ENCODE peak calls at places on chromosome 6, in eight cellular contexts. N, C, A, U, Y, D, H and P are unnamed samples.

GRCh38 chr6:82208914-82209313 is 38.6 kb downstream of the IBTK start:
- DNase-seq in N (no peak), C (no peak), A (no peak), U (no peak), Y (no peak), D (no peak), H (no peak), P (no peak)

GRCh38 chr6:111788779-111789276 is 84.4 kb downstream of the FYN start:
- DNase-seq in N (no peak), C (no peak), A (no peak), U (no peak), Y (no peak), D (no peak), H (no peak), P (no peak)

GRCh38 chr6:91081452-91082067 is 494.7 kb upstream of the MAP3K7 start:
- DNase-seq in N (peak), C (peak), A (no peak), U (peak), Y (peak), D (no peak), H (no peak), P (no peak)

GRCh38 chr6:25962368-25963127 is at the start of gene TRIM38:
- DNase-seq in N (peak), C (peak), A (no peak), U (peak), Y (peak), D (peak), H (no peak), P (no peak)

GRCh38 chr6:166145751-166146150 is 21.9 kb downstream of the TBXT start:
- DNase-seq in N (no peak), C (no peak), A (no peak), U (no peak), Y (no peak), D (no peak), H (no peak), P (no peak)

GRCh38 chr6:88780714-88781389 is 182.6 kb downstream of the RNGTT start:
- DNase-seq in N (peak), C (peak), A (no peak), U (peak), Y (peak), D (peak), H (no peak), P (no peak)

GRCh38 chr6:43790031-43790430 is 20.0 kb downstream of the VEGFA start:
- DNase-seq in N (no peak), C (no peak), A (no peak), U (no peak), Y (no peak), D (no peak), H (no peak), P (peak)

GRCh38 chr6:152170702-152171667 is 363.5 kb downstream of the ESR1 start:
- DNase-seq in N (no peak), C (peak), A (no peak), U (no peak), Y (no peak), D (no peak), H (no peak), P (no peak)

GRCh38 chr6:128600397-128600951 is 80.1 kb upstream of the PTPRK start:
- DNase-seq in N (peak), C (peak), A (no peak), U (peak), Y (no peak), D (no peak), H (no peak), P (no peak)

GRCh38 chr6:73766040-73766439 is 70.0 kb downstream of the CD109 start:
- DNase-seq in N (no peak), C (no peak), A (no peak), U (no peak), Y (peak), D (no peak), H (no peak), P (no peak)

GRCh38 chr6:87465041-87465440 is 7.7 kb upstream of the SLC35A1 start:
- DNase-seq in N (no peak), C (no peak), A (no peak), U (no peak), Y (no peak), D (no peak), H (no peak), P (no peak)

GRCh38 chr6:73694711-73695411 is 1.1 kb upstream of the CD109 start:
- DNase-seq in N (peak), C (peak), A (no peak), U (peak), Y (no peak), D (no peak), H (no peak), P (no peak)

GRCh38 chr6:112651239-112651638 is 304.1 kb downstream of the RFPL4B start:
- DNase-seq in N (no peak), C (no peak), A (no peak), U (no peak), Y (no peak), D (no peak), H (no peak), P (no peak)

GRCh38 chr6:114707081-114707480 is 364.3 kb upstream of the HS3ST5 start:
- DNase-seq in N (no peak), C (no peak), A (no peak), U (no peak), Y (peak), D (no peak), H (no peak), P (no peak)

GRCh38 chr6:41371992-41372525 is 36.7 kb downstream of the NCR2 start:
- DNase-seq in N (no peak), C (no peak), A (no peak), U (no peak), Y (peak), D (no peak), H (peak), P (no peak)

GRCh38 chr6:48136856-48137255 is 25.9 kb upstream of the PTCHD4 start:
- DNase-seq in N (no peak), C (no peak), A (no peak), U (no peak), Y (no peak), D (no peak), H (no peak), P (no peak)

DNA sequence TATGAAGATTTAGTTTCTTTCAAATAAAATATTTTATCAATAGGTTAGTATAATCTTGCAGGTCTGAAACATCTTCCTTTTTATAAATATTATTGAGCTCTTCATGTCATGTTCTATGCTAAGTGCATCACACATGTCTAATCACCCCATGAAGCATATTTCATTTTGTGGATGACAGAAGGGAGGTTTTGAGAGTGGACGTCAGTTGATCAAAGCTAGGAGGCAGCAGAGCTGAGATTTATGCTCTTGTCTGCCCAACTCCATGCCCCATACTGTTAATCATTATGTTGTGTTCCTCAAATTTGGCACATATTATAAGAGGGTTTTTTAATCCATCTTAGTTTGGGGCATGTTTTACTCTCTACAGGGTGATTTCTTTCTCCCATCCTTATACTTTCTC is 22.7 kb downstream of the DSE start:
- DNase-seq in N (no peak), C (no peak), A (no peak), U (peak), Y (no peak), D (no peak), H (no peak), P (no peak)
- TF ChIP-seq CTCF in N (peak), C (peak), A (peak), U (no peak), Y (peak), D (no peak), H (peak), P (peak)

DNA sequence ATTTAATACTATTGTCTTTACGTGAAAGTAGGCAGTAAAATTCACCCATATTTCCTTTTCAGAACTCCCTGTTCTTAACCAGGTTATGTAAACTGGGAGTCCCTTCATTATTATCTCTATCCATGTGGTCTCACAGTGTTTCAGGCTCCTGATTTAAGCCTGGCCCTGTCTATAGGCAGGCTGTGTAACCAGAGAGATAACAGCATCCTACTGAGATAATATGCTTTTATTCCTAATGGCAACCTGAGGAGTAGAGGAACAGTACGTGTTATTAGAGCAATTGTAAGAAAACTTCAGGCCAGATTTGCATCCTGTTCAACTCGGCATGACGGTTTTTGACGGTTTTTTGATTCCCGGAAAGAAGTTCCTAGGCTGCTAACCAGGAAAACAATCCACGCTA is 16.9 kb downstream of the FUT9 start:
- DNase-seq in N (no peak), C (no peak), A (no peak), U (no peak), Y (no peak), D (no peak), H (no peak), P (no peak)
- TF ChIP-seq CTCF in N (no peak), C (no peak), A (no peak), U (no peak), Y (no peak), D (no peak), H (no peak), P (no peak)

DNA sequence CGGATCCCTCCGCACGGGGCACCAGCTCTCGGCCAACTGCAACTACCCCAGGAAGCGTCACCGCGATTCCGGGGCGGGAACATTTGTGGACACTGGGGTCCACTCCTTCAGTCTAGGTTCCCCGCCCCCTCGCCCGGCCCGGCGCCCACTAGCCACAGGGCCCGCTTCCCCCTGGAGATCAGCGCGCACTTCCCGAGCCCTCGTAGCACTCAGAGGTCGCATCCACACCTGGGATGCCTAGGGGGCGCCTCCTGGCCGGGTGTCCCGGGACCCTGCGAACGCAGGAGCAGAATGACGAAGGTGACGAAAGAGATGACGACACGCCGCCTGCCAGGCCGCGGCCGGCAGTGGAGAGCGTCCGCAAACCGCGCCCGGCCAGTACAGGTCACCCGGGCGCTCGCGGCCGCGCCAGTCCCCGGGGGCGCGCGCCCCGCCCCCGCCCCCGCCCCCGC is 309 bp upstream of the AIG1 start:
- DNase-seq in N (peak), C (peak), A (peak), U (peak), Y (peak), D (peak), H (peak), P (peak)
- TF ChIP-seq CTCF in N (peak), C (no peak), A (peak), U (peak), Y (peak), D (no peak), H (peak), P (peak)

GRCh38 chr6:74834967-74835366 is 370.9 kb downstream of the COL12A1 start:
- DNase-seq in N (no peak), C (no peak), A (no peak), U (no peak), Y (no peak), D (no peak), H (no peak), P (no peak)
- TF ChIP-seq CTCF in N (no peak), C (no peak), A (no peak), U (no peak), Y (no peak), D (no peak), H (no peak), P (no peak)

DNA sequence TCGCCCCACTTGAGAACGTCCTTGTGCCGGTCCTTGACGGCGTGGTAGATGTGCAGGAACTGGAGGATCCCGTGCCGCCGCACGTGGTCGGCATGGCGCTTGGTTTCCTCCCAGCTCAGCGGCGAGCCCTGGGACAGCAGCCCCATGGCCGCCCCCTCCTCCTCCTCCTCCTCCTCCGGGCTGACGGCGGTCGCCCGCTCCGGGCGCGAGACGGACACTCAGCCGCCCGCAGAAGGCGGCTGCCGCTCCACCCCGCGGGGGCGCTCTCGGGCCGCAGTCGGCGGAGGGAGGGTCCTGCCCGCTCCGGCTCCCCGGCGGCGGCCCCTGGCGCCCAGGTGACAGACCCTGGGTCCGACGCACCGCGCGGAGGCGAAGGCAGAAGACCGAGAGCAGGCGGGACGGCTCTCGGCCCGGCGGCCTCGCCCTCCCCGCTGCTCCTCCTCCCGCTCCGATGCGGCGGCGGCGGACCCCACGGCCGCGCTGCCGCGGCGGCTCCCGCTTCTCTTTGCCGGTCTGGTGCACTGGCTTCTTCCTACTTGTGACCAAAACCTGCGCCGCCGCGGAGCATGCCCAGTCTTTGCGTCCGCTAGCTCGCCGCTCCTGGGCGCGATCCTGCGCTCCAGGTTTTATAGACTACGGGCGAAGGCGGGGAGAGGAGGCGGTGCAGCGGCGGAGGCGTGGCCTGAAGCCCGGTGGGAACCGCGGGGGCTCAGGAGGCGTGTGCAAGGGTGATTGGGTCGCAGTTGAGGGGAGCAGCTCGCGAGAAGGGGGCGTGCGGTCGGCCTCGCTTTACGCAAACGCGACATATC is at the start of gene GCLC:
- DNase-seq in N (peak), C (peak), A (peak), U (peak), Y (peak), D (peak), H (peak), P (peak)
- TF ChIP-seq CTCF in N (peak), C (peak), A (peak), U (peak), Y (peak), D (peak), H (peak), P (peak)

DNA sequence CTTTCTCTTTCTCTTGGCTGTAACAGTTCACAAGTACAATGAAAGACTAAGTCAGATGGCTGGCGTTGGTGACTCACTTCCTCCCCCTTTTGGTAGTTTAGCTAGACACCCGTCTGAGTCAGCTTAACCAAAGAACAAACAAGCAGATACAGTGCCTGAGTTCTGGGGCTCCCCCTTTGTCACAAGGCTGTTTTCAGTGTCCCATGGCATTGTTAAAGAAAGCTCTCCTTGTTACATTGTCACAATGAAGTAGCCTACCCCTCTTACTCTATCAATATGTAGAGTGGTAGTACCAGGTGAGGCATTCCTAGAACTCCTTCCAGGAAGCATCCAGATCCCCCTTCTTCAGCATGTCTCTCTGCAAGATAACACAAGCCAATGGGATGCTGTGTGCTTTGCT is 38.6 kb downstream of the KIAA0408 start:
- DNase-seq in N (peak), C (peak), A (no peak), U (peak), Y (peak), D (peak), H (no peak), P (no peak)
- TF ChIP-seq CTCF in N (peak), C (peak), A (peak), U (peak), Y (peak), D (peak), H (peak), P (peak)

DNA sequence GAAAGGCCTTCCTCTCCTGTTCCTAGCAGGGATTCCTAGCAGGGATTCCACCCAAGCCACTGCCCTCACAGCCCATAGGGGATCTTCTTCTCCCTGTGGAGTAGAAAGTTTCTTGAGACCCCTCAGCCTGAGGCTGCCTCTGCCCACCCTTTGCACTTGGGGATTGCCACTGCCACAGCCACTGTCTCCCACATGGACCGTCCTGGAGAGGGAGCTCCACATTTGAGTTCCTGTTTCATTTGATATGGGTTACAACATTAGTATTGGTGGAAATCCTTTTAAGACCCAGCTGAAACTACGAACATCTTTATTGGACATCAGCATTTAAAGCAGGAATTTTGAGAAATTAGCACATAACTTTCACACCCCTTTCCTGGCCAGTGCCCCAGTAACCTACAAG is 25.6 kb downstream of the HLA-G start:
- DNase-seq in N (no peak), C (no peak), A (no peak), U (no peak), Y (no peak), D (no peak), H (no peak), P (no peak)
- TF ChIP-seq CTCF in N (no peak), C (no peak), A (no peak), U (no peak), Y (no peak), D (peak), H (peak), P (peak)

DNA sequence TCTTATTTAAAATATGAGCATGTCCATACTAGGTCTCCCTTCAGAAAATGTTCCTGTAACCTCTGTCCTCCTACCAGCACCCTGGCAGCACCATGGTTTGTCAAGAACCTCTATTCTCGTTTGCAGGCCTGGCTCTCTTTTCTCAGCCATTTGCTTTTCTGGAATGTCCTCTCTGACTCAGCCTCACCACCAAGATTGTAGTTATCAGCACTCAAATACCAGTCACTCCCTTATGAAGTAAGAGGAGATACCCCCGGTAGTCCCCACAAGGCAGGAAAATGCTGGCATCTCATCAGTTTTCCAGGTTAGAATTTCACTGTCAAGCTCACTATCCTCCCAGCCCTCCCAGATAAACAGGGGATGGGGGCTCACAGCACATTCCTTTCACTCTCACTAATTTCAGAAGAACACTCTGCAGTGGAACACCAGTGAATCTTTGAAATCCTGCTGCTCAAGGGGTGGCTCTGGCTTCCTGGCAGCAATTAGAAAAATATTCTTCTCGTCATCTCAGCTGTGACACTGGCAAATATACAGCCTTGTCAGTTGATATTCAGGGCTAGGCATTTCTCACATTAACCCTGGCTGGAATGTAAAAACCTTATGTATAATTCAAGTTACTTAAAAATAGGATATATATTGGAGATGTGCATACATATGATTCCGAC is 129.2 kb downstream of the TBX18 start:
- DNase-seq in N (peak), C (peak), A (no peak), U (no peak), Y (peak), D (no peak), H (no peak), P (no peak)
- TF ChIP-seq CTCF in N (no peak), C (no peak), A (no peak), U (no peak), Y (no peak), D (no peak), H (no peak), P (no peak)

DNA sequence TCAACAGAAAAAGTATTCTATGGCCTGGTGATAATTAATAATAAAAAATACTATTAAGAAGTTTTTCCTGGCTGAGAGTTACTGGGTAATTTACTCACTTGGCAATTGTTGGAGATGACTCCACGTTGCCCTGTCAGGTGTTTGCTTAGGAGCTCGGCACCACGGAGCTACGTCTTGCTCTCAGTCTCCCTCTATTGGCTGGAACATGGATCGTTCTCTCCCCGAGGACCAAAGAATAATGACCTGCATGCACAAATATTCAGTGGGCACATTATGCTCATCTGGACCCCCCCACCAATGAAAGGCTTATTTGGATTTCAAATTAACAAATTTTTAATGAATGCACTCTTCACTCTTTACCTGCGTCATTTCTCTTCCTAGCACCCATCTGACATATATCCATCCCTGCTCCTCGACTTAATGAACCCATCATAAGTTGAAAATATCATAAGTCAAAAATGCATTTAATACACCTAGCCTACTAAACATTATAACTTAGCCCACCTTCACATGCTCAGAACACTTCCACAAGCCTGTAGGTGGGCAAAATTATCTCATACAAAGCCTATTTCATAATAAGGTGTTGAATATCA is 71.0 kb upstream of the CD83 start:
- DNase-seq in N (peak), C (peak), A (no peak), U (peak), Y (peak), D (no peak), H (no peak), P (no peak)
- TF ChIP-seq CTCF in N (peak), C (peak), A (peak), U (peak), Y (peak), D (peak), H (peak), P (peak)